ENCODE peak calls at places on chromosome 10, in ten cellular contexts. W is ELR; L is fibroblast of pulmonary artery; O is NCI-H1092; N is stimulated activated CD4-positive, alpha-beta T cell treated with anti-CD3 and anti-CD28 coated beads, Interleukin-2, amount 100 ng/mL, for 24 hours; Y is AG08395; K is HuH-7.5; X is germinal center; Q is T-helper 2 cell; I is stimulated activated CD8-positive, alpha-beta memory T cell treated with anti-CD3 and anti-CD28 coated beads, Interleukin-2, amount 100 ng/mL, for 48 hours. S is an unnamed sample.
A peak's percentile ranks its signal among the peaks of the same experiment; 100 is the strongest.

GRCh38 chr10:60110739-60111138 is 204.4 kb upstream of the CCDC6 start:
- DNase-seq in L (no peak), Q (no peak), W (no peak), N (no peak), K (no peak), I (no peak), Y (no peak), O (no peak), X (no peak), S (no peak)

GRCh38 chr10:79221110-79222051 is 125.9 kb upstream of the PPIF start:
- DNase-seq in L (peak; percentile 94), Q (no peak), O (peak; percentile 72), I (no peak), K (no peak), W (no peak), N (no peak), X (no peak), Y (peak; percentile 75), S (no peak)

GRCh38 chr10:78451592-78451991 is 417.9 kb downstream of the RPS24 start:
- DNase-seq in K (no peak), O (peak; percentile 48), Q (no peak), I (no peak), X (no peak), W (no peak), N (no peak), Y (no peak), L (peak; percentile 37), S (no peak)

GRCh38 chr10:3785849-3786290 is 861 bp upstream of the KLF6 start:
- DNase-seq in Y (no peak), I (no peak), X (no peak), O (no peak), Q (peak; percentile 37), K (peak; percentile 39), W (peak; percentile 55), N (peak; percentile 54), L (peak; percentile 62), S (no peak)

GRCh38 chr10:2915412-2915811 is 151.9 kb upstream of the PFKP start:
- DNase-seq in Q (no peak), N (no peak), I (no peak), Y (no peak), W (no peak), L (no peak), O (no peak), K (no peak), X (no peak), S (no peak)

GRCh38 chr10:69650589-69651261 is 20.7 kb downstream of the FAM241B start:
- DNase-seq in L (no peak), N (no peak), O (no peak), W (peak; percentile 17), K (no peak), X (no peak), Y (no peak), I (no peak), Q (no peak), S (no peak)

GRCh38 chr10:121559321-121559720 is 38.9 kb downstream of the FGFR2 start:
- DNase-seq in O (no peak), W (no peak), Y (no peak), K (no peak), Q (no peak), N (no peak), L (no peak), I (no peak), X (no peak), S (no peak)

GRCh38 chr10:65570143-65571010 is 1355.5 kb upstream of the LRRTM3 start:
- DNase-seq in N (no peak), I (no peak), Y (peak; percentile 30), L (peak; percentile 51), O (peak; percentile 27), X (no peak), K (peak; percentile 5), Q (no peak), W (peak; percentile 51), S (no peak)

GRCh38 chr10:93431361-93431760 is 50.8 kb downstream of the MYOF start:
- DNase-seq in L (no peak), Q (no peak), O (no peak), K (no peak), I (no peak), N (no peak), W (no peak), Y (no peak), X (no peak), S (no peak)

GRCh38 chr10:132576671-132577349 is 39.2 kb downstream of the INPP5A start:
- DNase-seq in Q (no peak), K (no peak), I (no peak), L (no peak), W (no peak), X (no peak), Y (no peak), N (no peak), O (no peak), S (no peak)

GRCh38 chr10:95071107-95071660 is 1.9 kb upstream of the CYP2C8 start:
- DNase-seq in N (no peak), O (no peak), Q (no peak), I (no peak), X (no peak), W (no peak), K (no peak), Y (no peak), L (no peak), S (no peak)

GRCh38 chr10:122141821-122142651 is 129.1 kb upstream of the BTBD16 start:
- DNase-seq in I (no peak), N (no peak), Q (no peak), O (no peak), X (no peak), W (peak; percentile 83), K (no peak), Y (peak; percentile 34), L (no peak), S (no peak)

GRCh38 chr10:116753759-116754158 is 11.4 kb upstream of the HSPA12A start:
- DNase-seq in L (peak; percentile 63), Q (no peak), N (no peak), O (peak; percentile 7), X (no peak), Y (no peak), I (no peak), K (no peak), W (no peak), S (no peak)

S was measured in T47D.